ENCODE peak calls at places on chromosomes 4 and X, in nine cellular contexts. A, H, M, S, Y, X, D, F and L are unnamed samples.

GRCh38 chr4:1090465-1091440 is 22.6 kb downstream of the RNF212 start:
- DNase-seq in A (no peak), H (no peak), M (no peak), S (no peak), Y (no peak), X (no peak), D (no peak), F (no peak), L (no peak)

GRCh38 chr4:98470366-98470765 is 188.0 kb downstream of the TSPAN5 start:
- DNase-seq in A (no peak), H (no peak), M (no peak), S (no peak), Y (no peak), X (no peak), D (no peak), F (no peak), L (no peak)

GRCh38 chrX:106615041-106615440 is 3.3 kb downstream of the RADX start:
- DNase-seq in A (no peak), H (no peak), M (no peak), S (no peak), Y (no peak), X (no peak), D (no peak), F (no peak), L (no peak)

GRCh38 chrX:104168127-104168526 is 1.9 kb downstream of the FAM199X start:
- DNase-seq in A (no peak), H (no peak), M (no peak), S (no peak), Y (no peak), X (no peak), D (no peak), F (no peak), L (no peak)

GRCh38 chr4:39706334-39706733 is 8.4 kb downstream of the UBE2K start:
- DNase-seq in A (no peak), H (no peak), M (no peak), S (peak), Y (no peak), X (peak), D (no peak), F (peak), L (peak)

GRCh38 chrX:24204958-24205357 is 55.4 kb downstream of the ZFX start:
- DNase-seq in A (no peak), H (no peak), M (no peak), S (no peak), Y (no peak), X (no peak), D (no peak), F (no peak), L (no peak)

GRCh38 chr4:53563824-53564223 is 27.5 kb downstream of the LNX1 start:
- DNase-seq in A (no peak), H (no peak), M (no peak), S (peak), Y (peak), X (peak), D (no peak), F (peak), L (no peak)

GRCh38 chr4:183721207-183722081 is 62.4 kb downstream of the TRAPPC11 start:
- DNase-seq in A (no peak), H (no peak), M (no peak), S (peak), Y (peak), X (no peak), D (peak), F (no peak), L (peak)